ENCODE peak calls at places on chromosome 4, in eight cellular contexts. Q is GM13976; O is astrocyte of the cerebellum; L is heart right ventricle; I is left lung; F is MM.1S; A is CD4-positive, alpha-beta memory T cell; E is body of pancreas. V is an unnamed sample.
A peak's percentile ranks its signal among the peaks of the same experiment; 100 is the strongest.

GRCh38 chr4:118975487-118976192 is 87.0 kb downstream of the SYNPO2 start:
- DNase-seq in Q (no peak), L (no peak), I (no peak), E (no peak), A (no peak), O (no peak), F (no peak), V (no peak)

GRCh38 chr4:27986476-27986875 is 1125.8 kb downstream of the STIM2 start:
- DNase-seq in F (no peak), O (no peak), Q (no peak), L (no peak), E (no peak), A (no peak), I (no peak), V (no peak)

GRCh38 chr4:40579983-40580382 is 49.7 kb downstream of the RBM47 start:
- DNase-seq in L (no peak), I (no peak), E (no peak), F (no peak), A (no peak), O (peak; percentile 58), Q (no peak), V (no peak)

GRCh38 chr4:64584981-64585557 is 175.8 kb upstream of the TECRL start:
- DNase-seq in O (peak; percentile 20), F (peak; percentile 64), E (no peak), A (peak; percentile 12), I (no peak), L (no peak), Q (peak; percentile 25), V (no peak)

GRCh38 chr4:183960021-183960420 is 54.9 kb downstream of the STOX2 start:
- DNase-seq in F (no peak), I (no peak), A (no peak), Q (no peak), L (peak; percentile 73), O (peak; percentile 83), E (peak; percentile 71), V (no peak)

GRCh38 chr4:19486400-19486799 is 765.3 kb upstream of the SLIT2 start:
- DNase-seq in I (no peak), E (no peak), A (no peak), F (no peak), O (no peak), Q (no peak), L (no peak), V (no peak)

GRCh38 chr4:114400531-114400930 is 198.1 kb upstream of the UGT8 start:
- DNase-seq in L (no peak), O (no peak), Q (no peak), I (no peak), E (no peak), A (no peak), F (no peak), V (no peak)

GRCh38 chr4:151968643-151969042 is 207.8 kb upstream of the GATB start:
- DNase-seq in I (no peak), L (no peak), A (no peak), Q (no peak), F (no peak), O (no peak), E (no peak), V (no peak)